ENCODE peak calls at places on chromosomes 3 and 15, in four cellular contexts. U, Y, F and B are unnamed samples.

GRCh38 chr3:127889461-127889863 is 25.6 kb upstream of the KBTBD12 start:
- DNase-seq in U (no peak), Y (no peak), F (peak; percentile 68), B (peak; percentile 12)

GRCh38 chr15:89822030-89822429 is 7.4 kb upstream of the ANPEP start:
- DNase-seq in U (no peak), Y (no peak), F (no peak), B (no peak)

GRCh38 chr3:13203398-13204176 is 130.4 kb upstream of the IQSEC1 start:
- DNase-seq in U (no peak), Y (no peak), F (no peak), B (no peak)

GRCh38 chr15:89837134-89837829 is 22.6 kb upstream of the ANPEP start:
- DNase-seq in U (no peak), Y (no peak), F (peak; percentile 66), B (no peak)

GRCh38 chr15:31483053-31483923 is 156.7 kb downstream of the KLF13 start:
- DNase-seq in U (no peak), Y (peak; percentile 18), F (peak; percentile 39), B (no peak)

GRCh38 chr3:54213910-54214309 is 91.6 kb downstream of the CACNA2D3 start:
- DNase-seq in U (no peak), Y (no peak), F (peak; percentile 32), B (no peak)

GRCh38 chr3:98038241-98038640 is 3.1 kb upstream of the GABRR3 start:
- DNase-seq in U (no peak), Y (no peak), F (peak; percentile 10), B (no peak)

GRCh38 chr3:42637001-42637400 is 16.5 kb upstream of the ZBTB47 start:
- DNase-seq in U (no peak), Y (no peak), F (no peak), B (no peak)

GRCh38 chr3:89971329-89971728 is 863.9 kb downstream of the EPHA3 start:
- DNase-seq in U (no peak), Y (no peak), F (no peak), B (no peak)

GRCh38 chr3:12046406-12046805 is 42.2 kb downstream of the SYN2 start:
- DNase-seq in U (no peak), Y (no peak), F (no peak), B (peak; percentile 10)

GRCh38 chr3:62226601-62227339 is 146.6 kb downstream of the FEZF2 start:
- DNase-seq in U (no peak), Y (no peak), F (no peak), B (no peak)

GRCh38 chr15:81357178-81357686 is 16.8 kb downstream of the TMC3 start:
- DNase-seq in U (no peak), Y (no peak), F (peak; percentile 13), B (peak; percentile 38)

GRCh38 chr3:52246728-52247454 is 1.3 kb downstream of the PPM1M start:
- DNase-seq in U (peak; percentile 78), Y (no peak), F (no peak), B (no peak)

GRCh38 chr3:185052631-185053030 is 100.2 kb downstream of the C3orf70 start:
- DNase-seq in U (no peak), Y (no peak), F (no peak), B (no peak)

GRCh38 chr15:67927501-67928156 is 87.8 kb upstream of the RNU6-1 start:
- DNase-seq in U (no peak), Y (no peak), F (peak; percentile 97), B (no peak)

GRCh38 chr3:139329364-139329850 is 14.4 kb upstream of the MRPS22 start:
- DNase-seq in U (peak; percentile 84), Y (peak; percentile 80), F (peak; percentile 88), B (peak; percentile 93)

GRCh38 chr15:93866996-93867395 is 364.4 kb upstream of the MCTP2 start:
- DNase-seq in U (no peak), Y (no peak), F (no peak), B (no peak)

GRCh38 chr3:123753321-123753720 is 130.8 kb downstream of the MYLK start:
- DNase-seq in U (no peak), Y (no peak), F (no peak), B (no peak)

GRCh38 chr3:188465311-188465710 is 311.4 kb downstream of the LPP start:
- DNase-seq in U (no peak), Y (no peak), F (no peak), B (no peak)

GRCh38 chr15:40543082-40543481 is 21.8 kb downstream of the CCDC32 start:
- DNase-seq in U (no peak), Y (no peak), F (no peak), B (no peak)

GRCh38 chr15:59059076-59059597 is 45.8 kb upstream of the CCNB2 start:
- DNase-seq in U (no peak), Y (no peak), F (no peak), B (no peak)

GRCh38 chr15:60821462-60822061 is 342.6 kb upstream of the ICE2 start:
- DNase-seq in U (no peak), Y (no peak), F (no peak), B (no peak)

GRCh38 chr15:93121994-93122910 is 33.2 kb upstream of the RGMA start:
- DNase-seq in U (no peak), Y (no peak), F (no peak), B (no peak)

GRCh38 chr15:21269121-21269520 is 171.2 kb downstream of the POTEB3 start:
- DNase-seq in U (no peak), Y (no peak), F (no peak), B (no peak)